ENCODE peak calls at places on chromosomes 2 and 18, in four cellular contexts. X, J, T and N are unnamed samples.

GRCh38 chr2:32647180-32647651 is 19.4 kb downstream of the TTC27 start:
- DNase-seq in X (peak; percentile 95), J (no peak), T (no peak), N (no peak)

GRCh38 chr2:216693414-216694100 is 1.8 kb downstream of the IGFBP5 start:
- DNase-seq in X (no peak), J (no peak), T (no peak), N (no peak)

GRCh38 chr2:159798376-159798724 is 342 bp upstream of the CD302 start:
- DNase-seq in X (no peak), J (no peak), T (no peak), N (no peak)

GRCh38 chr18:78753240-78753639 is 226.4 kb upstream of the SALL3 start:
- DNase-seq in X (no peak), J (peak; percentile 40), T (no peak), N (no peak)

GRCh38 chr2:215059724-215060123 is 78.7 kb downstream of the ABCA12 start:
- DNase-seq in X (peak; percentile 69), J (no peak), T (no peak), N (no peak)

GRCh38 chr2:22694856-22695255 is 690.1 kb upstream of the KLHL29 start:
- DNase-seq in X (no peak), J (no peak), T (no peak), N (no peak)

GRCh38 chr2:120893874-120894584 is 158.4 kb downstream of the GLI2 start:
- DNase-seq in X (peak; percentile 46), J (no peak), T (no peak), N (no peak)

GRCh38 chr2:147525724-147526489 is 318.9 kb upstream of the ACVR2A start:
- DNase-seq in X (peak; percentile 6), J (no peak), T (peak; percentile 70), N (no peak)

GRCh38 chr18:11989966-11990380 is 8.7 kb downstream of the IMPA2 start:
- DNase-seq in X (no peak), J (no peak), T (peak; percentile 92), N (no peak)

GRCh38 chr2:53769318-53769945 is 1.8 kb downstream of the CHAC2 start:
- DNase-seq in X (no peak), J (no peak), T (no peak), N (no peak)

GRCh38 chr2:101881131-101881530 is 110.6 kb upstream of the IL1R2 start:
- DNase-seq in X (no peak), J (no peak), T (no peak), N (no peak)

GRCh38 chr2:199716807-199717586 is 134.0 kb downstream of the FTCDNL1 start:
- DNase-seq in X (peak; percentile 8), J (no peak), T (no peak), N (no peak)

GRCh38 chr18:657998-658946 is 819 bp downstream of the TYMS start:
- DNase-seq in X (peak; percentile 87), J (peak; percentile 92), T (peak; percentile 83), N (no peak)

GRCh38 chr18:79645291-79645983 is 34.2 kb upstream of the CTDP1 start:
- DNase-seq in X (no peak), J (no peak), T (no peak), N (no peak)

GRCh38 chr18:361941-362913 is 94.4 kb upstream of the THOC1 start:
- DNase-seq in X (peak; percentile 95), J (peak; percentile 48), T (peak; percentile 61), N (no peak)

DNA sequence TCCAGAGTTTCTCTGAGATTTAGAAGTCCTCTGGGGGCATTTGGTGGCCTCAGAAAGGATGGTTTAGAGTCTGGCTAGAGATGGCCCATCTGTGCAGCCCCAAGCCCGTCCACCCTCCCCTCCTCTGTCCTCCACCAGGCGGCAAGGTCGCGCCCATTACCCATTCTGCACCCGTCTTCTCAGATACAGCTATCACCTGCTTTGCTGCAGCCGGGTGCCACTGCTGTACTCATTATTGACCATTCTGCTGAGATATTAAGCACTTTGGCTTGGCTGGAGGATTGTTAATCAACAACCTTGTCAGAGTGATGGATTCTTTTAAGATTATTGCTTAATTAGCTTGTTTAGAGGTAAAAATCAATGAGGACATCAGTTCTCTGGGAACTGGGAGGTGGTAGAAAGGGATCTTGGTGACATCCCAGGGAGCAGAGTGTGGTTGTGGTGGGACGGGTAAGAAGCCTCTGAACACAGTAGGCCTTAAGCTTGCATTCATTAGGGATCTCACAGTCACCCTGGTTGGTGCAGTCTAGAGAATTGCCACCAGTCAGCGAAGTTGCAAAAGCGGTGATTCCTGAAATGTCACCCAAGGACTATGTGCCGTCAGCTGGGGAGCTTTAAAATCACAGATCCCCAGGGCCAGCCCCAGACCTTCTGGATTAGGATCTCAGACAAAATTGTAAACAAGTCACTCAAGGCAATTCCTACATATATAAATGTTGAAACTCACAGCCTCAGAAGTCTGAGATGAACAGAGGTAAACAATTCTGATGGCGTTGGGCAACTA is 90.9 kb downstream of the CAPN13 start:
- DNase-seq in X (no peak), J (peak; percentile 30), T (no peak), N (peak; percentile 88)
- TF ChIP-seq CTCF in X (no peak), J (no peak), T (no peak), N (no peak)

GRCh38 chr2:172427990-172428840 is 829 bp downstream of the ITGA6 start:
- DNase-seq in X (peak; percentile 18), J (peak; percentile 75), T (peak; percentile 63), N (no peak)

GRCh38 chr2:172430671-172431070 is 3.3 kb downstream of the ITGA6 start:
- DNase-seq in X (peak; percentile 32), J (no peak), T (no peak), N (no peak)

GRCh38 chr2:172430027-172430426 is 2.6 kb downstream of the ITGA6 start:
- DNase-seq in X (no peak), J (no peak), T (no peak), N (no peak)

GRCh38 chr2:172428841-172429173 is 1.4 kb downstream of the ITGA6 start:
- DNase-seq in X (no peak), J (no peak), T (peak; percentile 37), N (no peak)

DNA sequence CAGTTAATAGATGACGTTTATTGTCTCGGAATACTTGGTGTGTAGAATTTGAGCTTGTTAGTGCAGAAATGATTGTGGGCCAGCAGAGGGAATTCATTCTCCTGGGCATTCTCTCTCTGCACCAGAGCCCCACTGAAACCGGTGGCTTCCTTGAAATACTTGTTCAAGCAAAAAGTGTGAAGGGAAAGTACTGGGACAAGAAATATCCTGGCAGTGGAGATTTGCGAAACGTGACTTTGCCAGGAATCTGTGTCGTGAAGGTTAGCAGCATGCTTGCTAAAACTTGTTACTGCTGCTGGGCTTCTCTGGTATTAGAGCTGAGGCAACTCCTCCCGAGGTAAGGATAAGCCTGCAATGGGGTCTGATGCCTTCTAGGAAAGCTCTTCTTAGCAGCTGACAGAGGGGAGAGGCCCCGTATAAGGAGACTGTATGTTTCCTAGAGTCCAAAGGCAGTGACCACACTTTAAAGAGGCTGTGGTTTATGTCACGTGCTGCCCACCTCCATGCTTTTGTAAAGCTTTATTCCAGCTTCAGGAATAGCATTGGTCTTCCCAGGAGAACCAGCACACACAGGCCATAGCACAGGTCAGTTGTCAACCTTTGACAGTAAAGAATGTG is 2.1 kb downstream of the ITGA6 start:
- DNase-seq in X (peak; percentile 20), J (no peak), T (peak; percentile 29), N (no peak)
- H3K27ac ChIP-seq in X (no peak overlapping the region), J (peak overlapping the region; percentile 99), T (peak overlapping the region; percentile 74), N (peak overlapping the region; percentile 80)

GRCh38 chr2:10385933-10386773 is 62.0 kb downstream of the ODC1 start:
- DNase-seq in X (peak; percentile 76), J (no peak), T (no peak), N (no peak)
- H3K4me1 ChIP-seq in X (peaks cover 12% of the 10 kb centered on the region), J (peaks cover 4% of the 10 kb centered on the region), T (peaks cover 56% of the 10 kb centered on the region), N (peaks cover 32% of the 10 kb centered on the region)

GRCh38 chr18:75309564-75309963 is 99.0 kb downstream of the TSHZ1 start:
- DNase-seq in X (no peak), J (no peak), T (no peak), N (peak; percentile 39)
- TF ChIP-seq CTCF in X (no peak), J (no peak), T (no peak), N (no peak)

GRCh38 chr2:108614043-108614435 is 79.8 kb downstream of the LIMS1 start:
- DNase-seq in X (no peak), J (no peak), T (peak; percentile 72), N (no peak)
- H3K27ac ChIP-seq in X (no peak overlapping the region), J (no peak overlapping the region), T (no peak overlapping the region), N (peak overlapping the region; percentile 44)

GRCh38 chr2:20599001-20599600 is 51.8 kb downstream of the HS1BP3 start:
- DNase-seq in X (no peak), J (peak; percentile 44), T (peak; percentile 53), N (no peak)
- H3K4me1 ChIP-seq in X (peaks cover 32% of the 10 kb centered on the region), J (no peaks in the 10 kb centered on the region), T (peaks cover 62% of the 10 kb centered on the region), N (peaks cover 75% of the 10 kb centered on the region)

DNA sequence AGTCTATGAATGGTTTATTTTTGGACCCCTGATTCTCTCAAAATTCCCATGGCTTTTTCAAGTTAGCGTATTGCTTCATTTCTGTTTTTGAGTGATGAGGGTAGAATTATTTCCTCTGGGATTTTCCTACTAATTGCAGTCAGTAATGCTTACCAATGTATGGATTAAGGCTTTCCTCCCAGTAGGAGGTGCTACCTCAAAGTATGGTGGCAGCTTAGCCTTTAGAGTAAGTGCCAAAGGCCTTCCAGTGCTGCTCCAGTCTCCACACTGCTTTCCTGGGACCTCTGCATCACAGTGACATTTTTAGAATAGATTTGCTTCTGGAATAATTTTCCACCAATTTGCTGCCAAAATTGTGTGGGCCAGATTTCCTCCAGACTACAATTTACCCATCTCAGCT is 16.2 kb upstream of the SSB start:
- DNase-seq in X (no peak), J (no peak), T (no peak), N (no peak)
- TF ChIP-seq CTCF in X (no peak), J (no peak), T (no peak), N (no peak)

GRCh38 chr2:170816499-170817246 is at the start of gene GAD1:
- DNase-seq in X (peak; percentile 52), J (peak; percentile 78), T (peak; percentile 71), N (no peak)
- H3K27ac ChIP-seq in X (no peak within 1 kb of the TSS), J (no peak within 1 kb of the TSS), T (no peak within 1 kb of the TSS), N (no peak within 1 kb of the TSS)